ENCODE peak calls at places on chromosomes 13 and 19, in four cellular contexts. W is left ventricle myocardium inferior, B is activated B cell treated with CpG ODN at 0.5 μM for 24 hours, G is suprapubic skin. R is an unnamed sample.

GRCh38 chr13:76884571-76885202 is 1.5 kb downstream of the KCTD12 start:
- DNase-seq in W (no peak), B (no peak), G (no peak), R (no peak)

GRCh38 chr13:85586422-85586831 is 212.8 kb downstream of the SLITRK6 start:
- DNase-seq in W (no peak), G (no peak), B (no peak), R (no peak)

GRCh38 chr19:38375748-38376147 is 1.4 kb downstream of the PSMD8 start:
- DNase-seq in W (peak), G (no peak), B (no peak), R (no peak)

GRCh38 chr13:51004111-51004865 is 94.7 kb downstream of the RNASEH2B start:
- DNase-seq in G (no peak), W (no peak), B (no peak), R (no peak)

GRCh38 chr13:65497265-65497664 is 1732.9 kb downstream of the PCDH9 start:
- DNase-seq in B (no peak), W (no peak), G (no peak), R (no peak)

GRCh38 chr19:17183271-17183757 is 31.8 kb upstream of the USE1 start:
- DNase-seq in W (no peak), B (peak), G (no peak), R (no peak)

GRCh38 chr13:30148171-30148754 is 159.1 kb downstream of the KATNAL1 start:
- DNase-seq in B (no peak), W (no peak), G (no peak), R (peak)

GRCh38 chr19:6238256-6238642 is 41.5 kb downstream of the MLLT1 start:
- DNase-seq in W (no peak), B (no peak), G (no peak), R (no peak)

GRCh38 chr13:88196106-88196505 is 524.9 kb downstream of the SLITRK5 start:
- DNase-seq in W (no peak), B (no peak), G (no peak), R (no peak)
- TF ChIP-seq CTCF in W (no peak), B (no peak), G (no peak), R (no peak)

DNA sequence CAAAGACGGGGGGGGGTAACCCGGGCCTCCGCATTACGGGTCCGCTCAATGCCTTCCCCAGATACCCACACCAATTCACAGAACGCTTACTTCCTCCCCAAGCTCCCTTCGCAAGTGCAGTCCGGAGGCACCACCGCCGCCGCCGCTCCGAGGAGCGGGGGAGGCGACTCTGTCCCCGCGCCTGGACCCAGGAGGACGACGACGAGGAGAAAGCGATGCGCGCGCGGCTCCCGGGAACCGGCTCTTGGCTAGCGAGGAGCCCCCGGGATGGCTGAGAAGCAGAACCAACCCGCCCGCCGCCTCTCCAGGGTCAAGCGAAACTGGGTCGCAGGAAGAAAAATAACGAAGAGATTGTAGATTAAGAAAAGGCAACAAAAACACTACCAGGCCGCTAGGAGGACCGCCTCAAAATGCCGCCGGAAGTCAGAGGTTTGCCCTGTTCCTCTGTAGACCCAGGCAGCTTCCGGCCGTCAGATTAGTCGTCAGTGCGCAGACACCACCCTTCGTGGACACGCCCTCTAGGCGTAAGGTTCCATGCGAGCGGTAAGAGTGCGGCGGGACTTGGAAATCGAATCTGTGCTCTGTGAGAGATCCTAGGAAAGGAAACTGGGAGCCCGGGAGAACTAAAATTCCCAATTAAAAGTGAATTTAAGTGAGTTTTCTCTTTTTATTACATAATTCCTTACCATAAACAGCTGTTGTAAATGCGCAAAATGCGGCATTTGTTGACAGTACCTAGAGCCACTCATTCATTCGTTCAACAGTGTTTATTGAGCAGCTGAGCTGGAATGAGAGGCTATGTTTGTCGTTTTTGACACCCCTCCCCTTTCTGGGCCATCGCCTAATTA is at the start of gene ZC3H13:
- DNase-seq in G (peak), W (peak), B (peak), R (peak)
- TF ChIP-seq CTCF in G (peak), W (peak), B (no peak), R (peak)

GRCh38 chr13:112839347-112840105 is 129.5 kb upstream of the MCF2L start:
- DNase-seq in G (no peak), W (no peak), B (no peak), R (no peak)
- TF ChIP-seq CTCF in G (no peak), W (no peak), B (no peak), R (no peak)

GRCh38 chr19:30046522-30046921 is 104.5 kb downstream of the URI1 start:
- DNase-seq in B (no peak), G (no peak), W (no peak), R (no peak)
- TF ChIP-seq CTCF in B (no peak), G (peak), W (peak), R (peak)

DNA sequence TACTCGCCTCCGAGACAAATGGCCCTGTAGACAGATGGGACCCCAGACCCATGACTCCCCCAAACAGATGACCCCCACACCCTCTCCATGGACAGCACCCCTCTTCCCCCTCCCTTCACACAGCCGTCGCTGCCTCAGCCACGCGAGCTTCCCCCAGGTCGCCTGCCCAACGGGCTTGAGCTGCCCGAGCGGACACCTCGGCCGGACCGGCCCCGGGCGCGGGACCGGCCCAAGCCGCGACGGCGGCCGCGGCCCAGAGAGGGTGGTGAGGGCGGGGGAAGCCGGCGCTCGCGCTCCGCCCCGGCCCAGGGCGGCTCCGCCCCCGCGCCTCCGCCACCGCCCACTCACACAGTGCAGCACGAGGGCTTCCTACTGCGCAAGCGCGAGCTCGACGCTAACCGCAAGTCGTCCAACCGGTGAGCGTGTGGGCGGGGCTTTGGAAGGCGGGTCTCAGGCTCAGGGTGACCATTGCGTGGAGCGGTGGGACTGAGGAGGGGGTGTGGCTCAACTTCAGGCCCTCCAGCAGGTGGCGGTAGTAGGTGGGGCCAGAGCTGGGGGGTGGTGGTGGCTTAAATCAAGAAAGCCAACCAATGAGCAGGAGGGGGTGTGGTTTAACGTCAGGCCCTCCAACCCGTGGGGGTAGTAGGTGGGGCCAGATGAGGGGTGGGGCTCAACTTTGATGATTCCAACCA is 6.2 kb upstream of the SHKBP1 start:
- DNase-seq in B (peak), W (peak), G (peak), R (peak)
- TF ChIP-seq CTCF in B (no peak), W (no peak), G (peak), R (no peak)

GRCh38 chr19:29172302-29172701 is 40.6 kb downstream of the UQCRFS1 start:
- DNase-seq in B (no peak), G (no peak), W (no peak), R (no peak)

GRCh38 chr19:29173896-29174295 is 39.1 kb downstream of the UQCRFS1 start:
- DNase-seq in B (no peak), W (no peak), G (no peak), R (no peak)

GRCh38 chr19:29176981-29177754 is 35.8 kb downstream of the UQCRFS1 start:
- DNase-seq in G (no peak), B (no peak), W (no peak), R (no peak)

GRCh38 chr19:29170554-29170953 is 42.4 kb downstream of the UQCRFS1 start:
- DNase-seq in W (no peak), G (no peak), B (no peak), R (no peak)

DNA sequence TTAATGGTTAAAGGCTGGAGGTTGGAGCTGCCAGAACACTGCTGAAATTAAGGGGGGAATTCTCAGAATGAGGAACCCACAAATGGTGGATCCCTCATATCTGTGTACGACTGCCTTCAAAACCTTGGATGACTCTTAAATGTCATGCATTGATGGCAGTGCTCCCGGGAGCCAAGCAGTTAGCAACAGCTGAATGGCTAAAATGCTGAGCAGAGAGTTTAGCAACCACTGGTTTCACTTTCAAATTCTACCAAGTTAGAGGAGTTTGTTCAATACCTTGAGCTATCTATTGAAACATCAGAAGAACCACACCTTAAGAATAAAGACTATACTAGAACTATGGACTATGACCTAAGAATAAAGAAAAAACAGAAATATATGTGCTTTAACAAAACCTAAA is 41.4 kb downstream of the UQCRFS1 start:
- DNase-seq in B (no peak), W (no peak), G (no peak), R (no peak)
- TF ChIP-seq CTCF in B (no peak), W (no peak), G (no peak), R (no peak)

GRCh38 chr13:82848766-82849165 is 1033.5 kb downstream of the SLITRK1 start:
- DNase-seq in B (no peak), W (no peak), G (no peak), R (no peak)

GRCh38 chr13:82850644-82851043 is 1031.6 kb downstream of the SLITRK1 start:
- DNase-seq in G (no peak), W (no peak), B (no peak), R (no peak)

DNA sequence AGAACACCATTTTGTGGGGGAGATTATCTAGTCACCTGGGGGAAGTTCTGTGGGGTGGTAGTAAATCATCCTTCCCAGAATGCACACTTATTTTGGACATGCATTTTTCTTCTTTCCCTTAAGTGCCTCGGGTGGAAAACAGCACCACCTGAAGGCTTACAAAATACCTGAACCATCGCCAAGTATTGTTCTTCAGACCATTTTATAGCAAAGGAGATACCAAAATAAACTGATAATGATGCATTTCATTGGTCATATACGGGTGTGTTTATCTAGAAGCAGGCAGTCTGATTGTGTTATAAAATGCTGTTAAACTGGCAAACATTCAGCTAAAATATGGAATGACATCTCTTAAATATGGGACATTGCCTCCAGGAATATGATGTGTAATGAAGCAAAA is 1034.7 kb downstream of the SLITRK1 start:
- DNase-seq in B (no peak), W (no peak), G (no peak), R (no peak)
- TF ChIP-seq CTCF in B (no peak), W (no peak), G (no peak), R (no peak)

DNA sequence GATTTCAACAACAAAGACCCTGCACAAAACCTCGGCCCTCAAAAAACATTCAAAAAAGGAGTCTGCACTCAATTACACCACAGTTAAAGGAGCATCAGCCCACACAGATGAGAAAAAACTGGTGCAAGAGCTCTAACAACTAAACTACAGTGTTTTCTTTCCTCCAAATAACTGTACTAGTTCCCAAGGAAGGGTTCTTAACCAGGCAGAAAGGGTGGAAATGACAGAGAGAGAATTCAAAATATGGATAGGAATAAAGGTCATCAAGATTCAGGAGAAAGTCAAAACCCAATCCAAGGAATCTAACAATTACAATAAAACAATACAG is 176.4 kb upstream of the TRPC4 start:
- DNase-seq in G (no peak), B (no peak), W (no peak), R (no peak)
- TF ChIP-seq CTCF in G (no peak), B (no peak), W (no peak), R (peak)

R was measured in chondrocyte.